ENCODE peak calls at places on chromosomes 13 and 19, in four cellular contexts. One of them, this sample, is unnamed.

GRCh38 chr19:799076-799881 is 2.0 kb downstream of the PTBP1 start:
- DNase-seq in A549: no peak
- DNase-seq in suprapubic skin: no peak
- DNase-seq in cardiac muscle cell: peak; percentile 59
- DNase-seq in this sample: no peak

GRCh38 chr19:35549174-35549788 is 3.9 kb downstream of the TMEM147 start:
- DNase-seq in suprapubic skin: no peak
- DNase-seq in A549: peak; percentile 96
- DNase-seq in cardiac muscle cell: peak; percentile 89
- DNase-seq in this sample: no peak

GRCh38 chr19:30068528-30069395 is 126.7 kb downstream of the URI1 start:
- DNase-seq in cardiac muscle cell: no peak
- DNase-seq in A549: no peak
- DNase-seq in suprapubic skin: peak; percentile 35
- DNase-seq in this sample: peak; percentile 64

GRCh38 chr19:51003316-51003715 is 1.9 kb upstream of the KLK8 start:
- DNase-seq in suprapubic skin: no peak
- DNase-seq in A549: no peak
- DNase-seq in cardiac muscle cell: no peak
- DNase-seq in this sample: peak; percentile 21

GRCh38 chr19:51417107-51417806 is at the start of gene SIGLEC10:
- DNase-seq in A549: no peak
- DNase-seq in cardiac muscle cell: no peak
- DNase-seq in suprapubic skin: no peak
- DNase-seq in this sample: peak; percentile 95

GRCh38 chr19:18504886-18505610 is 16.8 kb downstream of the ELL start:
- DNase-seq in cardiac muscle cell: no peak
- DNase-seq in suprapubic skin: no peak
- DNase-seq in A549: no peak
- DNase-seq in this sample: no peak

GRCh38 chr19:9796113-9796773 is 22.6 kb downstream of the FBXL12 start:
- DNase-seq in cardiac muscle cell: peak; percentile 88
- DNase-seq in A549: peak; percentile 35
- DNase-seq in suprapubic skin: peak; percentile 85
- DNase-seq in this sample: peak; percentile 91

GRCh38 chr13:75151081-75151643 is 330.8 kb downstream of the TBC1D4 start:
- DNase-seq in A549: no peak
- DNase-seq in cardiac muscle cell: no peak
- DNase-seq in suprapubic skin: no peak
- DNase-seq in this sample: no peak

GRCh38 chr19:52343548-52343947 is 7.5 kb downstream of the ZNF610 start:
- DNase-seq in A549: no peak
- DNase-seq in cardiac muscle cell: peak; percentile 98
- DNase-seq in suprapubic skin: no peak
- DNase-seq in this sample: no peak

GRCh38 chr19:34430738-34431625 is 2.8 kb downstream of the UBA2 start:
- DNase-seq in cardiac muscle cell: peak; percentile 52
- DNase-seq in A549: peak; percentile 98
- DNase-seq in suprapubic skin: no peak
- DNase-seq in this sample: no peak

GRCh38 chr19:46634656-46635218 is 1.3 kb downstream of the GNG8 start:
- DNase-seq in suprapubic skin: no peak
- DNase-seq in A549: no peak
- DNase-seq in cardiac muscle cell: no peak
- DNase-seq in this sample: peak; percentile 74

GRCh38 chr13:73849292-73849691 is 284.9 kb downstream of the KLF12 start:
- DNase-seq in A549: peak; percentile 1
- DNase-seq in suprapubic skin: no peak
- DNase-seq in cardiac muscle cell: no peak
- DNase-seq in this sample: no peak

GRCh38 chr19:55259540-55260210 is 858 bp upstream of the PPP6R1 start:
- DNase-seq in suprapubic skin: peak; percentile 71
- DNase-seq in A549: no peak
- DNase-seq in cardiac muscle cell: no peak
- DNase-seq in this sample: peak; percentile 81

GRCh38 chr19:33462112-33462726 is 59.4 kb downstream of the PEPD start:
- DNase-seq in suprapubic skin: peak; percentile 43
- DNase-seq in A549: no peak
- DNase-seq in cardiac muscle cell: no peak
- DNase-seq in this sample: peak; percentile 56

GRCh38 chr13:100235311-100235901 is 146.5 kb downstream of the PCCA start:
- DNase-seq in A549: peak; percentile 23
- DNase-seq in suprapubic skin: no peak
- DNase-seq in cardiac muscle cell: peak; percentile 44
- DNase-seq in this sample: no peak

GRCh38 chr19:3468211-3468610 is 12.1 kb downstream of the SMIM24 start:
- DNase-seq in suprapubic skin: no peak
- DNase-seq in cardiac muscle cell: no peak
- DNase-seq in A549: no peak
- DNase-seq in this sample: no peak

GRCh38 chr13:89518289-89519077 is 1829.0 kb upstream of the MIR17HG start:
- DNase-seq in cardiac muscle cell: no peak
- DNase-seq in suprapubic skin: no peak
- DNase-seq in A549: no peak
- DNase-seq in this sample: no peak

GRCh38 chr13:23268441-23268840 is 87.7 kb downstream of the SGCG start:
- DNase-seq in suprapubic skin: no peak
- DNase-seq in cardiac muscle cell: no peak
- DNase-seq in A549: no peak
- DNase-seq in this sample: no peak

GRCh38 chr19:31351212-31352193 is 2.3 kb upstream of the TSHZ3 start:
- DNase-seq in A549: peak; percentile 46
- DNase-seq in suprapubic skin: no peak
- DNase-seq in cardiac muscle cell: peak; percentile 48
- DNase-seq in this sample: peak; percentile 82

GRCh38 chr19:38499532-38499931 is 66.0 kb downstream of the RYR1 start:
- DNase-seq in cardiac muscle cell: no peak
- DNase-seq in suprapubic skin: no peak
- DNase-seq in A549: no peak
- DNase-seq in this sample: no peak

GRCh38 chr13:41614671-41615519 is 157.5 kb downstream of the RGCC start:
- DNase-seq in suprapubic skin: no peak
- DNase-seq in A549: no peak
- DNase-seq in cardiac muscle cell: no peak
- DNase-seq in this sample: no peak

GRCh38 chr19:34639491-34640085 is 37.4 kb downstream of the SCGB2B2 start:
- DNase-seq in cardiac muscle cell: peak; percentile 58
- DNase-seq in A549: peak; percentile 36
- DNase-seq in suprapubic skin: no peak
- DNase-seq in this sample: no peak

GRCh38 chr19:21474671-21475181 is 30.7 kb upstream of the ZNF429 start:
- DNase-seq in A549: no peak
- DNase-seq in cardiac muscle cell: peak; percentile 92
- DNase-seq in suprapubic skin: peak; percentile 84
- DNase-seq in this sample: peak; percentile 84

GRCh38 chr13:46296920-46297319 is 85.2 kb downstream of the LRRC63 start:
- DNase-seq in cardiac muscle cell: no peak
- DNase-seq in suprapubic skin: no peak
- DNase-seq in A549: no peak
- DNase-seq in this sample: no peak

GRCh38 chr19:13014101-13014920 is 19.0 kb downstream of the NFIX start:
- DNase-seq in suprapubic skin: no peak
- DNase-seq in cardiac muscle cell: no peak
- DNase-seq in A549: no peak
- DNase-seq in this sample: no peak

GRCh38 chr13:73162912-73163911 is 104.4 kb downstream of the KLF5 start:
- DNase-seq in cardiac muscle cell: no peak
- DNase-seq in suprapubic skin: no peak
- DNase-seq in A549: peak; percentile 19
- DNase-seq in this sample: no peak

GRCh38 chr19:2494447-2495129 is 18.7 kb downstream of the GADD45B start:
- DNase-seq in suprapubic skin: peak; percentile 92
- DNase-seq in cardiac muscle cell: peak; percentile 64
- DNase-seq in A549: no peak
- DNase-seq in this sample: peak; percentile 88

GRCh38 chr19:14606627-14607026 is 23.7 kb downstream of the CLEC17A start:
- DNase-seq in suprapubic skin: no peak
- DNase-seq in cardiac muscle cell: no peak
- DNase-seq in A549: no peak
- DNase-seq in this sample: no peak

GRCh38 chr13:58056411-58056810 is 424.9 kb downstream of the PCDH17 start:
- DNase-seq in cardiac muscle cell: no peak
- DNase-seq in A549: no peak
- DNase-seq in suprapubic skin: no peak
- DNase-seq in this sample: no peak

GRCh38 chr19:19423322-19423721 is 17.8 kb downstream of the GATAD2A start:
- DNase-seq in cardiac muscle cell: no peak
- DNase-seq in A549: no peak
- DNase-seq in suprapubic skin: no peak
- DNase-seq in this sample: peak; percentile 43

GRCh38 chr19:57778358-57778757 is 8.9 kb downstream of the ZNF586 start:
- DNase-seq in suprapubic skin: no peak
- DNase-seq in cardiac muscle cell: no peak
- DNase-seq in A549: no peak
- DNase-seq in this sample: no peak

GRCh38 chr19:16917401-16917800 is 28.6 kb downstream of the F2RL3 start:
- DNase-seq in A549: no peak
- DNase-seq in suprapubic skin: no peak
- DNase-seq in cardiac muscle cell: no peak
- DNase-seq in this sample: no peak
- H3K9me3 ChIP-seq in A549: peaks cover 14% of the 10 kb centered on the region
- H3K9me3 ChIP-seq in suprapubic skin: peaks cover 25% of the 10 kb centered on the region
- H3K9me3 ChIP-seq in cardiac muscle cell: no peaks in the 10 kb centered on the region
- H3K9me3 ChIP-seq in this sample: peaks cover 45% of the 10 kb centered on the region

GRCh38 chr13:109737046-109737573 is 49.3 kb downstream of the IRS2 start:
- DNase-seq in suprapubic skin: no peak
- DNase-seq in A549: no peak
- DNase-seq in cardiac muscle cell: peak; percentile 81
- DNase-seq in this sample: no peak
- H3K4me1 ChIP-seq in suprapubic skin: no peaks in the 10 kb centered on the region
- H3K4me1 ChIP-seq in A549: no peaks in the 10 kb centered on the region
- H3K4me1 ChIP-seq in cardiac muscle cell: peaks cover 16% of the 10 kb centered on the region
- H3K4me1 ChIP-seq in this sample: no peaks in the 10 kb centered on the region

GRCh38 chr19:40035996-40036395 is 20.0 kb downstream of the ZNF780B start:
- DNase-seq in suprapubic skin: no peak
- DNase-seq in cardiac muscle cell: no peak
- DNase-seq in A549: no peak
- DNase-seq in this sample: no peak

GRCh38 chr19:40033989-40034560 is 22.0 kb downstream of the ZNF780B start:
- DNase-seq in cardiac muscle cell: no peak
- DNase-seq in suprapubic skin: no peak
- DNase-seq in A549: no peak
- DNase-seq in this sample: no peak
- H3K9me3 ChIP-seq in cardiac muscle cell: peaks cover 5% of the 10 kb centered on the region
- H3K9me3 ChIP-seq in suprapubic skin: peaks cover 81% of the 10 kb centered on the region
- H3K9me3 ChIP-seq in A549: peaks cover 86% of the 10 kb centered on the region
- H3K9me3 ChIP-seq in this sample: peaks cover 90% of the 10 kb centered on the region

GRCh38 chr13:110556224-110556606 is 5.3 kb downstream of the RAB20 start:
- DNase-seq in cardiac muscle cell: no peak
- DNase-seq in A549: no peak
- DNase-seq in suprapubic skin: no peak
- DNase-seq in this sample: no peak

GRCh38 chr13:110557082-110557481 is 4.4 kb downstream of the RAB20 start:
- DNase-seq in A549: no peak
- DNase-seq in cardiac muscle cell: no peak
- DNase-seq in suprapubic skin: no peak
- DNase-seq in this sample: no peak

GRCh38 chr13:110555601-110556223 is 5.8 kb downstream of the RAB20 start:
- DNase-seq in A549: no peak
- DNase-seq in suprapubic skin: no peak
- DNase-seq in cardiac muscle cell: no peak
- DNase-seq in this sample: peak; percentile 70

GRCh38 chr13:110559429-110559943 is 2.0 kb downstream of the RAB20 start:
- DNase-seq in cardiac muscle cell: peak; percentile 30
- DNase-seq in suprapubic skin: no peak
- DNase-seq in A549: no peak
- DNase-seq in this sample: peak; percentile 76

GRCh38 chr13:110557610-110558305 is 3.8 kb downstream of the RAB20 start:
- DNase-seq in cardiac muscle cell: no peak
- DNase-seq in suprapubic skin: no peak
- DNase-seq in A549: no peak
- DNase-seq in this sample: peak; percentile 77
- H3K4me1 ChIP-seq in cardiac muscle cell: peaks cover 8% of the 10 kb centered on the region
- H3K4me1 ChIP-seq in suprapubic skin: peaks cover 31% of the 10 kb centered on the region
- H3K4me1 ChIP-seq in A549: peaks cover 9% of the 10 kb centered on the region
- H3K4me1 ChIP-seq in this sample: no peaks in the 10 kb centered on the region

GRCh38 chr13:19071161-19071936 is 110.3 kb downstream of the TUBA3C start:
- DNase-seq in cardiac muscle cell: no peak
- DNase-seq in suprapubic skin: no peak
- DNase-seq in A549: no peak
- DNase-seq in this sample: no peak
- H3K9me3 ChIP-seq in cardiac muscle cell: no peaks in the 10 kb centered on the region
- H3K9me3 ChIP-seq in suprapubic skin: peaks cover 4% of the 10 kb centered on the region
- H3K9me3 ChIP-seq in A549: no peaks in the 10 kb centered on the region
- H3K9me3 ChIP-seq in this sample: peaks cover 4% of the 10 kb centered on the region

DNA sequence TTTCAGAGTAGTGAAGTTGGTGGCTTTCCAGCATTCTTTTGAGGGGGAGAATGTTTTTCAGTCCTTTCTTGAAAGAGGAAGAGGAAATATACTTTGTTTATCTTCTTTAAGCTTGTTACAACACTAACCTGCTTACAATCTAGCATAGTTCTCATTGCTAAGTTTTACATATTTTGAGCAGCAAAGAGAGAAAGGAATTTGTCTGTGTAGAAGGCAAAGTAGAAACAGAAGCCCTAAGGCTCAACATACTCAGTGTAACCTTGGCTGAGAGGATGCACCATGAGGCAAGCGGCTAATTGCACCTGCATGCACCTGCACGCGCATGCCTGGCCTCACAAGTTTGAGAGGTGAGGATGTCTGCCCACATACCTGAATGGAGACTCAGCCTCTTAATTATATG is 2.2 kb downstream of the FRY start:
- DNase-seq in A549: no peak
- DNase-seq in suprapubic skin: no peak
- DNase-seq in cardiac muscle cell: no peak
- DNase-seq in this sample: no peak
- H3K4me1 ChIP-seq in A549: no peaks in the 10 kb centered on the region
- H3K4me1 ChIP-seq in suprapubic skin: peaks cover 27% of the 10 kb centered on the region
- H3K4me1 ChIP-seq in cardiac muscle cell: peaks cover 12% of the 10 kb centered on the region
- H3K4me1 ChIP-seq in this sample: peaks cover 3% of the 10 kb centered on the region